ENCODE peak calls at places on chromosomes 2 and 18, in four cellular contexts. One of them, this sample, is unnamed.

GRCh38 chr2:46252891-46253659 is 44.1 kb upstream of the EPAS1 start:
- DNase-seq in posterior vena cava: no peak
- DNase-seq in B cell: no peak
- DNase-seq in activated T-helper 1 cell treated with anti-CD3 and anti-CD28 coated beads, Interleukin-2, amount 50 U/mL, for 16 hours: no peak
- DNase-seq in this sample: peak

GRCh38 chr2:150887926-150888325 is 373.7 kb downstream of the RBM43 start:
- DNase-seq in activated T-helper 1 cell treated with anti-CD3 and anti-CD28 coated beads, Interleukin-2, amount 50 U/mL, for 16 hours: no peak
- DNase-seq in B cell: no peak
- DNase-seq in posterior vena cava: no peak
- DNase-seq in this sample: no peak

GRCh38 chr2:192749606-192750200 is 555.0 kb upstream of the TMEFF2 start:
- DNase-seq in posterior vena cava: no peak
- DNase-seq in B cell: no peak
- DNase-seq in activated T-helper 1 cell treated with anti-CD3 and anti-CD28 coated beads, Interleukin-2, amount 50 U/mL, for 16 hours: no peak
- DNase-seq in this sample: peak

GRCh38 chr2:34365937-34366336 is 766.8 kb upstream of the FAM98A start:
- DNase-seq in posterior vena cava: no peak
- DNase-seq in B cell: no peak
- DNase-seq in activated T-helper 1 cell treated with anti-CD3 and anti-CD28 coated beads, Interleukin-2, amount 50 U/mL, for 16 hours: no peak
- DNase-seq in this sample: no peak

GRCh38 chr2:161238559-161239415 is 69.4 kb upstream of the PSMD14 start:
- DNase-seq in B cell: peak
- DNase-seq in posterior vena cava: peak
- DNase-seq in activated T-helper 1 cell treated with anti-CD3 and anti-CD28 coated beads, Interleukin-2, amount 50 U/mL, for 16 hours: peak
- DNase-seq in this sample: peak

GRCh38 chr2:54556659-54557121 is 100.6 kb downstream of the SPTBN1 start:
- DNase-seq in posterior vena cava: no peak
- DNase-seq in activated T-helper 1 cell treated with anti-CD3 and anti-CD28 coated beads, Interleukin-2, amount 50 U/mL, for 16 hours: no peak
- DNase-seq in B cell: no peak
- DNase-seq in this sample: peak

GRCh38 chr18:48983793-48984437 is 33.1 kb upstream of the SMAD7 start:
- DNase-seq in B cell: no peak
- DNase-seq in posterior vena cava: no peak
- DNase-seq in activated T-helper 1 cell treated with anti-CD3 and anti-CD28 coated beads, Interleukin-2, amount 50 U/mL, for 16 hours: no peak
- DNase-seq in this sample: peak

GRCh38 chr2:32118055-32118454 is 47.6 kb upstream of the SLC30A6 start:
- DNase-seq in activated T-helper 1 cell treated with anti-CD3 and anti-CD28 coated beads, Interleukin-2, amount 50 U/mL, for 16 hours: no peak
- DNase-seq in B cell: no peak
- DNase-seq in posterior vena cava: no peak
- DNase-seq in this sample: no peak

GRCh38 chr2:171479154-171479814 is 43.0 kb upstream of the CYBRD1 start:
- DNase-seq in posterior vena cava: no peak
- DNase-seq in activated T-helper 1 cell treated with anti-CD3 and anti-CD28 coated beads, Interleukin-2, amount 50 U/mL, for 16 hours: no peak
- DNase-seq in B cell: no peak
- DNase-seq in this sample: no peak

GRCh38 chr18:23632615-23633014 is 30.1 kb downstream of the ANKRD29 start:
- DNase-seq in activated T-helper 1 cell treated with anti-CD3 and anti-CD28 coated beads, Interleukin-2, amount 50 U/mL, for 16 hours: no peak
- DNase-seq in posterior vena cava: no peak
- DNase-seq in B cell: no peak
- DNase-seq in this sample: no peak

GRCh38 chr2:3214827-3215404 is 162.7 kb downstream of the EIPR1 start:
- DNase-seq in activated T-helper 1 cell treated with anti-CD3 and anti-CD28 coated beads, Interleukin-2, amount 50 U/mL, for 16 hours: no peak
- DNase-seq in posterior vena cava: no peak
- DNase-seq in B cell: no peak
- DNase-seq in this sample: no peak